ENCODE peak calls at places on chromosomes 3 and 15, in four cellular contexts. U is upper lobe of right lung, Y is pancreas, C is stomach. S is an unnamed sample.

GRCh38 chr3:72655151-72655551 is 193.1 kb downstream of the SHQ1 start:
- DNase-seq in U (no peak), Y (peak; percentile 31), C (no peak), S (no peak)

GRCh38 chr3:133944181-133944580 is 48.5 kb upstream of the RAB6B start:
- DNase-seq in U (no peak), Y (no peak), C (no peak), S (no peak)

GRCh38 chr3:142353571-142353970 is 94.3 kb downstream of the XRN1 start:
- DNase-seq in U (no peak), Y (no peak), C (no peak), S (no peak)

GRCh38 chr15:57611938-57612337 is 20.2 kb downstream of the MYZAP start:
- DNase-seq in U (no peak), Y (peak; percentile 75), C (peak; percentile 82), S (no peak)

GRCh38 chr3:33884204-33884561 is 85.8 kb downstream of the PDCD6IP start:
- DNase-seq in U (no peak), Y (no peak), C (no peak), S (no peak)

GRCh38 chr3:127953636-127954035 is 38.6 kb downstream of the KBTBD12 start:
- DNase-seq in U (no peak), Y (no peak), C (no peak), S (no peak)

GRCh38 chr15:58864602-58865419 is 68.7 kb downstream of the SLTM start:
- DNase-seq in U (peak; percentile 65), Y (peak; percentile 63), C (peak; percentile 33), S (no peak)

GRCh38 chr3:99700637-99701268 is 62.4 kb downstream of the COL8A1 start:
- DNase-seq in U (no peak), Y (no peak), C (no peak), S (no peak)

GRCh38 chr3:60517134-60517533 is 734.1 kb downstream of the FHIT start:
- DNase-seq in U (no peak), Y (no peak), C (no peak), S (no peak)

GRCh38 chr3:157512534-157512933 is 9.3 kb upstream of the VEPH1 start:
- DNase-seq in U (no peak), Y (no peak), C (no peak), S (no peak)

GRCh38 chr3:177282028-177282655 is 84.9 kb upstream of the TBL1XR1 start:
- DNase-seq in U (no peak), Y (no peak), C (no peak), S (no peak)

GRCh38 chr3:192850501-192850981 is 67.1 kb downstream of the MB21D2 start:
- DNase-seq in U (no peak), Y (no peak), C (peak; percentile 45), S (no peak)

GRCh38 chr3:4531478-4532025 is 38.4 kb downstream of the ITPR1 start:
- DNase-seq in U (no peak), Y (no peak), C (no peak), S (no peak)

GRCh38 chr3:150136242-150136641 is 165.5 kb upstream of the PFN2 start:
- DNase-seq in U (no peak), Y (no peak), C (no peak), S (no peak)

S was measured in T1000.